ENCODE peak calls at places on chromosomes 3 and 15, in ten cellular contexts. One of them, this sample, is unnamed.
A peak's percentile ranks its signal among the peaks of the same experiment; 100 is the strongest.

GRCh38 chr3:183330881-183331280 is 77.8 kb downstream of the B3GNT5 start:
- DNase-seq in GM23338: peak; percentile 63
- DNase-seq in heart left ventricle: no peak
- DNase-seq in OCI-LY7: no peak
- DNase-seq in ovary: no peak
- DNase-seq in kidney epithelial cell: no peak
- DNase-seq in GM12864: no peak
- DNase-seq in epithelial cell of esophagus: no peak
- DNase-seq in mammary epithelial cell: no peak
- DNase-seq in body of pancreas: no peak
- DNase-seq in this sample: no peak

GRCh38 chr3:194867270-194867983 is 181.7 kb downstream of the FAM43A start:
- DNase-seq in GM23338: no peak
- DNase-seq in heart left ventricle: peak; percentile 64
- DNase-seq in OCI-LY7: no peak
- DNase-seq in ovary: no peak
- DNase-seq in kidney epithelial cell: no peak
- DNase-seq in GM12864: no peak
- DNase-seq in epithelial cell of esophagus: no peak
- DNase-seq in mammary epithelial cell: no peak
- DNase-seq in body of pancreas: peak; percentile 41
- DNase-seq in this sample: no peak

GRCh38 chr15:41797194-41797593 is 22.9 kb downstream of the MAPKBP1 start:
- DNase-seq in GM23338: no peak
- DNase-seq in heart left ventricle: no peak
- DNase-seq in OCI-LY7: no peak
- DNase-seq in ovary: no peak
- DNase-seq in kidney epithelial cell: no peak
- DNase-seq in GM12864: no peak
- DNase-seq in epithelial cell of esophagus: no peak
- DNase-seq in mammary epithelial cell: peak; percentile 57
- DNase-seq in body of pancreas: no peak
- DNase-seq in this sample: no peak

GRCh38 chr15:57872281-57873010 is 165.9 kb downstream of the POLR2M start:
- DNase-seq in GM23338: no peak
- DNase-seq in heart left ventricle: no peak
- DNase-seq in OCI-LY7: no peak
- DNase-seq in ovary: no peak
- DNase-seq in kidney epithelial cell: no peak
- DNase-seq in GM12864: no peak
- DNase-seq in epithelial cell of esophagus: no peak
- DNase-seq in mammary epithelial cell: no peak
- DNase-seq in body of pancreas: no peak
- DNase-seq in this sample: no peak

GRCh38 chr3:187639912-187640822 is 30.0 kb downstream of the SST start:
- DNase-seq in GM23338: no peak
- DNase-seq in heart left ventricle: no peak
- DNase-seq in OCI-LY7: no peak
- DNase-seq in ovary: no peak
- DNase-seq in kidney epithelial cell: no peak
- DNase-seq in GM12864: no peak
- DNase-seq in epithelial cell of esophagus: no peak
- DNase-seq in mammary epithelial cell: no peak
- DNase-seq in body of pancreas: no peak
- DNase-seq in this sample: no peak

GRCh38 chr3:120169407-120169806 is 75.2 kb upstream of the GSK3B start:
- DNase-seq in GM23338: no peak
- DNase-seq in heart left ventricle: no peak
- DNase-seq in OCI-LY7: no peak
- DNase-seq in ovary: no peak
- DNase-seq in kidney epithelial cell: no peak
- DNase-seq in GM12864: no peak
- DNase-seq in epithelial cell of esophagus: peak; percentile 45
- DNase-seq in mammary epithelial cell: no peak
- DNase-seq in body of pancreas: no peak
- DNase-seq in this sample: no peak

GRCh38 chr3:171741377-171741776 is 68.9 kb downstream of the PLD1 start:
- DNase-seq in GM23338: no peak
- DNase-seq in heart left ventricle: no peak
- DNase-seq in OCI-LY7: no peak
- DNase-seq in ovary: no peak
- DNase-seq in kidney epithelial cell: no peak
- DNase-seq in GM12864: no peak
- DNase-seq in epithelial cell of esophagus: no peak
- DNase-seq in mammary epithelial cell: no peak
- DNase-seq in body of pancreas: no peak
- DNase-seq in this sample: no peak

GRCh38 chr15:57227899-57228298 is 148.4 kb upstream of the CGNL1 start:
- DNase-seq in GM23338: no peak
- DNase-seq in heart left ventricle: no peak
- DNase-seq in OCI-LY7: no peak
- DNase-seq in ovary: no peak
- DNase-seq in kidney epithelial cell: no peak
- DNase-seq in GM12864: no peak
- DNase-seq in epithelial cell of esophagus: no peak
- DNase-seq in mammary epithelial cell: no peak
- DNase-seq in body of pancreas: no peak
- DNase-seq in this sample: no peak

GRCh38 chr15:36877294-36877693 is 223.1 kb downstream of the MEIS2 start:
- DNase-seq in GM23338: peak; percentile 69
- DNase-seq in heart left ventricle: no peak
- DNase-seq in OCI-LY7: no peak
- DNase-seq in ovary: no peak
- DNase-seq in kidney epithelial cell: no peak
- DNase-seq in GM12864: no peak
- DNase-seq in epithelial cell of esophagus: no peak
- DNase-seq in mammary epithelial cell: no peak
- DNase-seq in body of pancreas: no peak
- DNase-seq in this sample: no peak

GRCh38 chr3:197083486-197083885 is 53.9 kb upstream of the MELTF start:
- DNase-seq in GM23338: no peak
- DNase-seq in heart left ventricle: no peak
- DNase-seq in OCI-LY7: no peak
- DNase-seq in ovary: no peak
- DNase-seq in kidney epithelial cell: peak; percentile 48
- DNase-seq in GM12864: no peak
- DNase-seq in epithelial cell of esophagus: peak; percentile 90
- DNase-seq in mammary epithelial cell: peak; percentile 69
- DNase-seq in body of pancreas: no peak
- DNase-seq in this sample: peak; percentile 42

GRCh38 chr3:116445291-116445841 is at the start of gene LSAMP:
- DNase-seq in GM23338: peak; percentile 80
- DNase-seq in heart left ventricle: no peak
- DNase-seq in OCI-LY7: no peak
- DNase-seq in ovary: peak; percentile 24
- DNase-seq in kidney epithelial cell: no peak
- DNase-seq in GM12864: no peak
- DNase-seq in epithelial cell of esophagus: no peak
- DNase-seq in mammary epithelial cell: no peak
- DNase-seq in body of pancreas: no peak
- DNase-seq in this sample: no peak

GRCh38 chr15:44682211-44682610 is 18.7 kb upstream of the SPG11 start:
- DNase-seq in GM23338: no peak
- DNase-seq in heart left ventricle: no peak
- DNase-seq in OCI-LY7: no peak
- DNase-seq in ovary: no peak
- DNase-seq in kidney epithelial cell: no peak
- DNase-seq in GM12864: no peak
- DNase-seq in epithelial cell of esophagus: no peak
- DNase-seq in mammary epithelial cell: no peak
- DNase-seq in body of pancreas: no peak
- DNase-seq in this sample: no peak

GRCh38 chr15:40282870-40283614 is at the start of gene ANKRD63:
- DNase-seq in GM23338: peak; percentile 48
- DNase-seq in heart left ventricle: no peak
- DNase-seq in OCI-LY7: no peak
- DNase-seq in ovary: no peak
- DNase-seq in kidney epithelial cell: no peak
- DNase-seq in GM12864: no peak
- DNase-seq in epithelial cell of esophagus: no peak
- DNase-seq in mammary epithelial cell: no peak
- DNase-seq in body of pancreas: peak; percentile 48
- DNase-seq in this sample: no peak

GRCh38 chr15:77529394-77530159 is 103.1 kb downstream of the LINGO1 start:
- DNase-seq in GM23338: no peak
- DNase-seq in heart left ventricle: no peak
- DNase-seq in OCI-LY7: no peak
- DNase-seq in ovary: no peak
- DNase-seq in kidney epithelial cell: no peak
- DNase-seq in GM12864: no peak
- DNase-seq in epithelial cell of esophagus: no peak
- DNase-seq in mammary epithelial cell: no peak
- DNase-seq in body of pancreas: no peak
- DNase-seq in this sample: no peak

GRCh38 chr15:42349178-42349577 is 10.1 kb upstream of the CAPN3 start:
- DNase-seq in GM23338: no peak
- DNase-seq in heart left ventricle: no peak
- DNase-seq in OCI-LY7: no peak
- DNase-seq in ovary: no peak
- DNase-seq in kidney epithelial cell: no peak
- DNase-seq in GM12864: no peak
- DNase-seq in epithelial cell of esophagus: no peak
- DNase-seq in mammary epithelial cell: no peak
- DNase-seq in body of pancreas: no peak
- DNase-seq in this sample: peak; percentile 23

GRCh38 chr3:46926447-46926846 is 48.9 kb downstream of the PTH1R start:
- DNase-seq in GM23338: no peak
- DNase-seq in heart left ventricle: no peak
- DNase-seq in OCI-LY7: peak; percentile 22
- DNase-seq in ovary: no peak
- DNase-seq in kidney epithelial cell: no peak
- DNase-seq in GM12864: no peak
- DNase-seq in epithelial cell of esophagus: no peak
- DNase-seq in mammary epithelial cell: no peak
- DNase-seq in body of pancreas: peak; percentile 2
- DNase-seq in this sample: no peak

GRCh38 chr3:37140899-37141541 is 33.4 kb downstream of the LRRFIP2 start:
- DNase-seq in GM23338: peak; percentile 38
- DNase-seq in heart left ventricle: no peak
- DNase-seq in OCI-LY7: no peak
- DNase-seq in ovary: no peak
- DNase-seq in kidney epithelial cell: no peak
- DNase-seq in GM12864: no peak
- DNase-seq in epithelial cell of esophagus: no peak
- DNase-seq in mammary epithelial cell: no peak
- DNase-seq in body of pancreas: no peak
- DNase-seq in this sample: no peak
- TF ChIP-seq CTCF in GM23338: no peak
- TF ChIP-seq CTCF in heart left ventricle: no peak
- TF ChIP-seq CTCF in OCI-LY7: no peak
- TF ChIP-seq CTCF in ovary: no peak
- TF ChIP-seq CTCF in kidney epithelial cell: no peak
- TF ChIP-seq CTCF in GM12864: no peak
- TF ChIP-seq CTCF in epithelial cell of esophagus: no peak
- TF ChIP-seq CTCF in mammary epithelial cell: no peak
- TF ChIP-seq CTCF in body of pancreas: no peak
- TF ChIP-seq CTCF in this sample: no peak

GRCh38 chr3:138862924-138863775 is 28.4 kb upstream of the PIK3CB start:
- DNase-seq in GM23338: peak; percentile 62
- DNase-seq in heart left ventricle: no peak
- DNase-seq in OCI-LY7: no peak
- DNase-seq in ovary: no peak
- DNase-seq in kidney epithelial cell: peak; percentile 55
- DNase-seq in GM12864: no peak
- DNase-seq in epithelial cell of esophagus: peak; percentile 98
- DNase-seq in mammary epithelial cell: peak; percentile 96
- DNase-seq in body of pancreas: peak; percentile 78
- DNase-seq in this sample: no peak
- H3K4me3 ChIP-seq in GM23338: peak overlapping the region; percentile 37
- H3K4me3 ChIP-seq in heart left ventricle: peak overlapping the region; percentile 9
- H3K4me3 ChIP-seq in OCI-LY7: no peak overlapping the region
- H3K4me3 ChIP-seq in ovary: no peak overlapping the region
- H3K4me3 ChIP-seq in kidney epithelial cell: no peak overlapping the region
- H3K4me3 ChIP-seq in GM12864: no peak overlapping the region
- H3K4me3 ChIP-seq in epithelial cell of esophagus: no peak overlapping the region
- H3K4me3 ChIP-seq in mammary epithelial cell: no peak overlapping the region
- H3K4me3 ChIP-seq in body of pancreas: no peak overlapping the region
- H3K4me3 ChIP-seq in this sample: no peak overlapping the region

GRCh38 chr3:8755564-8756237 is 13.7 kb downstream of the OXTR start:
- DNase-seq in GM23338: peak; percentile 69
- DNase-seq in heart left ventricle: no peak
- DNase-seq in OCI-LY7: no peak
- DNase-seq in ovary: no peak
- DNase-seq in kidney epithelial cell: no peak
- DNase-seq in GM12864: no peak
- DNase-seq in epithelial cell of esophagus: no peak
- DNase-seq in mammary epithelial cell: no peak
- DNase-seq in body of pancreas: no peak
- DNase-seq in this sample: no peak
- TF ChIP-seq CTCF in GM23338: peak; percentile 51
- TF ChIP-seq CTCF in heart left ventricle: no peak
- TF ChIP-seq CTCF in OCI-LY7: peak; percentile 36
- TF ChIP-seq CTCF in ovary: no peak
- TF ChIP-seq CTCF in kidney epithelial cell: peak; percentile 37
- TF ChIP-seq CTCF in GM12864: peak; percentile 13
- TF ChIP-seq CTCF in epithelial cell of esophagus: peak; percentile 34
- TF ChIP-seq CTCF in mammary epithelial cell: peak; percentile 42
- TF ChIP-seq CTCF in body of pancreas: no peak
- TF ChIP-seq CTCF in this sample: peak; percentile 24

GRCh38 chr3:170355738-170356595 is 1.5 kb upstream of the SKIL start:
- DNase-seq in GM23338: peak; percentile 62
- DNase-seq in heart left ventricle: peak; percentile 65
- DNase-seq in OCI-LY7: peak; percentile 72
- DNase-seq in ovary: peak; percentile 47
- DNase-seq in kidney epithelial cell: no peak
- DNase-seq in GM12864: no peak
- DNase-seq in epithelial cell of esophagus: peak; percentile 46
- DNase-seq in mammary epithelial cell: peak; percentile 57
- DNase-seq in body of pancreas: peak; percentile 64
- DNase-seq in this sample: no peak

GRCh38 chr3:170356596-170357175 is 829 bp upstream of the SKIL start:
- DNase-seq in GM23338: peak; percentile 90
- DNase-seq in heart left ventricle: peak; percentile 93
- DNase-seq in OCI-LY7: peak; percentile 85
- DNase-seq in ovary: peak; percentile 87
- DNase-seq in kidney epithelial cell: no peak
- DNase-seq in GM12864: no peak
- DNase-seq in epithelial cell of esophagus: peak; percentile 52
- DNase-seq in mammary epithelial cell: peak; percentile 59
- DNase-seq in body of pancreas: peak; percentile 87
- DNase-seq in this sample: no peak

GRCh38 chr3:170350515-170351413 is 6.8 kb upstream of the SKIL start:
- DNase-seq in GM23338: no peak
- DNase-seq in heart left ventricle: no peak
- DNase-seq in OCI-LY7: peak; percentile 64
- DNase-seq in ovary: no peak
- DNase-seq in kidney epithelial cell: no peak
- DNase-seq in GM12864: no peak
- DNase-seq in epithelial cell of esophagus: no peak
- DNase-seq in mammary epithelial cell: no peak
- DNase-seq in body of pancreas: no peak
- DNase-seq in this sample: no peak

GRCh38 chr3:170353485-170353884 is 4.0 kb upstream of the SKIL start:
- DNase-seq in GM23338: no peak
- DNase-seq in heart left ventricle: no peak
- DNase-seq in OCI-LY7: no peak
- DNase-seq in ovary: no peak
- DNase-seq in kidney epithelial cell: no peak
- DNase-seq in GM12864: no peak
- DNase-seq in epithelial cell of esophagus: no peak
- DNase-seq in mammary epithelial cell: no peak
- DNase-seq in body of pancreas: no peak
- DNase-seq in this sample: no peak

GRCh38 chr3:170352936-170353335 is 4.6 kb upstream of the SKIL start:
- DNase-seq in GM23338: no peak
- DNase-seq in heart left ventricle: no peak
- DNase-seq in OCI-LY7: no peak
- DNase-seq in ovary: no peak
- DNase-seq in kidney epithelial cell: no peak
- DNase-seq in GM12864: peak; percentile 63
- DNase-seq in epithelial cell of esophagus: no peak
- DNase-seq in mammary epithelial cell: no peak
- DNase-seq in body of pancreas: no peak
- DNase-seq in this sample: no peak
- H3K4me3 ChIP-seq in GM23338: no peak overlapping the region
- H3K4me3 ChIP-seq in heart left ventricle: no peak overlapping the region
- H3K4me3 ChIP-seq in OCI-LY7: peak overlapping the region; percentile 1
- H3K4me3 ChIP-seq in ovary: no peak overlapping the region
- H3K4me3 ChIP-seq in kidney epithelial cell: no peak overlapping the region
- H3K4me3 ChIP-seq in GM12864: no peak overlapping the region
- H3K4me3 ChIP-seq in epithelial cell of esophagus: no peak overlapping the region
- H3K4me3 ChIP-seq in mammary epithelial cell: no peak overlapping the region
- H3K4me3 ChIP-seq in body of pancreas: no peak overlapping the region
- H3K4me3 ChIP-seq in this sample: no peak overlapping the region

This sample was measured in AG04449.